ENCODE peak calls at places on chromosomes 4 and X, in four cellular contexts. Y is OCI-LY7, F is GM12878, L is HCT116. Z is an unnamed sample.

GRCh38 chr4:38128478-38129451 is 168.6 kb downstream of the PTTG2 start:
- DNase-seq in Y (no peak), F (peak; percentile 95), L (peak; percentile 42), Z (peak; percentile 34)

GRCh38 chr4:41990029-41990382 is 324 bp upstream of the SLC30A9 start:
- DNase-seq in L (no peak), F (no peak), Y (no peak), Z (no peak)

GRCh38 chr4:8282134-8282641 is 12.6 kb downstream of the HTRA3 start:
- DNase-seq in F (no peak), Y (no peak), L (no peak), Z (no peak)

GRCh38 chrX:134240209-134240608 is 3.2 kb downstream of the CCDC160 start:
- DNase-seq in L (no peak), F (no peak), Y (no peak), Z (no peak)

GRCh38 chr4:1669270-1669669 is 14.8 kb downstream of the FAM53A start:
- DNase-seq in L (no peak), Y (no peak), F (no peak), Z (no peak)

GRCh38 chr4:95637047-95637600 is 88.4 kb upstream of the UNC5C start:
- DNase-seq in F (no peak), Y (no peak), L (no peak), Z (no peak)

GRCh38 chr4:184432127-184432922 is 42.0 kb downstream of the IRF2 start:
- DNase-seq in F (no peak), L (no peak), Y (no peak), Z (no peak)

GRCh38 chr4:972651-973424 is 531 bp downstream of the DGKQ start:
- DNase-seq in Y (peak; percentile 64), L (no peak), F (no peak), Z (peak; percentile 59)

GRCh38 chr4:16785800-16786527 is 112.5 kb downstream of the LDB2 start:
- DNase-seq in L (no peak), Y (no peak), F (no peak), Z (no peak)

GRCh38 chr4:67723949-67724348 is 23.0 kb upstream of the UBA6 start:
- DNase-seq in L (no peak), F (no peak), Y (no peak), Z (no peak)

GRCh38 chr4:40124690-40125089 is 68.0 kb downstream of the N4BP2 start:
- DNase-seq in Y (no peak), L (no peak), F (no peak), Z (no peak)

GRCh38 chrX:150730719-150731118 is 37.5 kb downstream of the MTMR1 start:
- DNase-seq in Y (no peak), F (no peak), L (no peak), Z (no peak)

GRCh38 chr4:183906736-183907651 is 1.9 kb downstream of the STOX2 start:
- DNase-seq in Y (no peak), L (no peak), F (no peak), Z (no peak)

GRCh38 chr4:167717495-167717894 is 374.8 kb upstream of the ANXA10 start:
- DNase-seq in L (no peak), Y (no peak), F (no peak), Z (no peak)

GRCh38 chrX:132622130-132622529 is 133.3 kb upstream of the MBNL3 start:
- DNase-seq in F (no peak), Y (no peak), L (peak; percentile 8), Z (no peak)

GRCh38 chrX:38006283-38006682 is at the start of gene SYTL5:
- DNase-seq in F (no peak), Y (no peak), L (no peak), Z (no peak)

GRCh38 chr4:81970454-81970853 is 403.3 kb downstream of the HNRNPD start:
- DNase-seq in Y (no peak), L (no peak), F (no peak), Z (no peak)

GRCh38 chrX:138897621-138898492 is 186.3 kb upstream of the FGF13 start:
- DNase-seq in F (no peak), Y (no peak), L (no peak), Z (no peak)

GRCh38 chr4:189092596-189092995 is 848.1 kb upstream of the FRG1 start:
- DNase-seq in L (no peak), F (no peak), Y (peak; percentile 12), Z (no peak)

GRCh38 chr4:3487861-3488260 is 24.8 kb downstream of the DOK7 start:
- DNase-seq in L (no peak), Y (no peak), F (no peak), Z (no peak)

GRCh38 chr4:38805530-38806145 is 1.0 kb upstream of the TLR1 start:
- DNase-seq in Y (peak; percentile 85), L (no peak), F (peak; percentile 98), Z (no peak)

GRCh38 chrX:47194388-47194787 is 759 bp downstream of the UBA1 start:
- DNase-seq in F (no peak), Y (no peak), L (no peak), Z (no peak)

GRCh38 chrX:117196481-117196880 is 733.7 kb upstream of the CT83 start:
- DNase-seq in F (no peak), L (no peak), Y (no peak), Z (no peak)

GRCh38 chrX:18927558-18927957 is 56.4 kb downstream of the PHKA2 start:
- DNase-seq in Y (no peak), L (no peak), F (no peak), Z (no peak)

GRCh38 chr4:2806392-2807355 is 13.8 kb downstream of the SH3BP2 start:
- DNase-seq in F (no peak), Y (no peak), L (no peak), Z (no peak)

GRCh38 chr4:55077577-55077976 is 47.8 kb downstream of the KDR start:
- DNase-seq in Y (no peak), L (no peak), F (no peak), Z (no peak)

GRCh38 chr4:1953335-1953734 is 55.4 kb downstream of the NELFA start:
- DNase-seq in Y (no peak), F (no peak), L (no peak), Z (no peak)

GRCh38 chrX:40468033-40468979 is 112.5 kb upstream of the ATP6AP2 start:
- DNase-seq in F (peak; percentile 47), L (peak; percentile 47), Y (peak; percentile 48), Z (no peak)

GRCh38 chrX:115023139-115023538 is 5.7 kb upstream of the IL13RA2 start:
- DNase-seq in Y (no peak), L (peak; percentile 15), F (no peak), Z (no peak)

GRCh38 chrX:131987252-131987651 is 35.9 kb upstream of the STK26 start:
- DNase-seq in L (no peak), F (peak; percentile 73), Y (peak; percentile 82), Z (no peak)

GRCh38 chr4:83731609-83732008 is 195.7 kb downstream of the GPAT3 start:
- DNase-seq in L (peak; percentile 26), F (no peak), Y (no peak), Z (no peak)

GRCh38 chr4:151429957-151430548 is 21.1 kb downstream of the FHIP1A start:
- DNase-seq in F (no peak), L (no peak), Y (no peak), Z (no peak)

GRCh38 chr4:189049682-189050081 is 891.0 kb upstream of the FRG1 start:
- DNase-seq in Y (no peak), L (no peak), F (no peak), Z (no peak)

GRCh38 chr4:105215609-105216313 is 69.1 kb downstream of the TET2 start:
- DNase-seq in L (no peak), Y (no peak), F (peak; percentile 83), Z (no peak)

GRCh38 chr4:154294951-154295350 is 196.6 kb downstream of the DCHS2 start:
- DNase-seq in F (no peak), L (no peak), Y (no peak), Z (no peak)

GRCh38 chr4:34293459-34293858 is 1950.9 kb downstream of the ARAP2 start:
- DNase-seq in Y (no peak), F (no peak), L (peak; percentile 72), Z (no peak)

GRCh38 chr4:156945532-156945931 is 26.1 kb downstream of the PDGFC start:
- DNase-seq in Y (no peak), F (no peak), L (no peak), Z (no peak)

GRCh38 chr4:35695401-35695800 is 548.9 kb downstream of the ARAP2 start:
- DNase-seq in F (no peak), Y (no peak), L (no peak), Z (no peak)

GRCh38 chrX:122246937-122247336 is 937.1 kb upstream of the GRIA3 start:
- DNase-seq in L (no peak), Y (no peak), F (no peak), Z (no peak)
- H3K9me3 ChIP-seq in L (no peaks in the 10 kb centered on the region), Y (no peaks in the 10 kb centered on the region), F (no peaks in the 10 kb centered on the region), Z (no peaks in the 10 kb centered on the region)

DNA sequence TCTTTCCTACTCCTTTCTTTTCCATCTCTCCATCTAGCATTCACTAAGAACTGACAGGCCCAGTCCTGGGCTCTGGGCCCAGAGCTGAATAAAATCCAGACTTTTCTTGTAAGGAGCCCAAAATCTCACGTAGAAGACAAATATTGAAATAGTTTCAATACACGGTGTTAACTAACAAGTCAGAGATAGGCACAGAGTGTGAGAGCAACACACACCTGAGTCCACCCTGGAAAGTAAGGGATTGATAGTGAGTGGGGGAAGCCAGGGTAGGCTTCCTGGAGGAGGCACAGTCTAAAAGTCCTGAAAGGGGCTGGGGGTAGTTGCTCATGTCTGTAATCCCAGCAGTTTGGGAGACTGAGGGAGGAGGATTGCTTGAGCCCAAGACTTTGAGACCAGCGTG is 73.1 kb upstream of the EFNB1 start:
- DNase-seq in L (no peak), Y (no peak), F (no peak), Z (no peak)
- H3K9me3 ChIP-seq in L (no peaks in the 10 kb centered on the region), Y (no peaks in the 10 kb centered on the region), F (no peaks in the 10 kb centered on the region), Z (no peaks in the 10 kb centered on the region)

DNA sequence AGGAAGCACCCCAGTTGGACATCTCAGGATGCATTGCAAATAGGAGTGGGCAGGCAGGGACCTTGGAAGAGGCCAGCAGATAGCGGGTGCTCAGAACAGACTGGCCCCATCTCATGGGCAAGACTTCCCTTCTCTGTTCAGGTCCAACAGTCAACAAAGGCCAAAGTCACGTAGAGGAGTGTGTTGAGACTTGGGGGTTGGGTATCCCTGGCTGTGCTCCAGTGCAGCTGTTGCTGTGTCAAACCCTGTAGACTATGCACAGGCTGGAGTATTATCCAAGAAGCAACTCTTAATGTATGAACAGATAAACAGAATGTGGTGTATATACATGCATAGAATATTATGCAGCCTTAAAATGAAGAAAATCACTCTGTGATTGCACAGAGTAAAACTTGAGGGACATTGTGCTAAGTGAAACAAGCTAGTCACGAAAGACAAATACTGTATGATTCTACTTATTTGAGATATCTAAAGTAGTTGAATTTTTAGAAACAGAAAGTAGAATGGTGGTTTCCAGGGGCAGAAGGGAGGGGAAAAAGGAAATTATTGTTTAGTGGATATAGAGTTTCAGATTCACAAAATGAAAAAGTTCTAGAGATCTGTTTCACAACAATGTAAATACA is 192.1 kb upstream of the LCORL start:
- DNase-seq in F (no peak), Y (no peak), L (no peak), Z (no peak)
- H3K9me3 ChIP-seq in F (no peaks in the 10 kb centered on the region), Y (no peaks in the 10 kb centered on the region), L (no peaks in the 10 kb centered on the region), Z (no peaks in the 10 kb centered on the region)

DNA sequence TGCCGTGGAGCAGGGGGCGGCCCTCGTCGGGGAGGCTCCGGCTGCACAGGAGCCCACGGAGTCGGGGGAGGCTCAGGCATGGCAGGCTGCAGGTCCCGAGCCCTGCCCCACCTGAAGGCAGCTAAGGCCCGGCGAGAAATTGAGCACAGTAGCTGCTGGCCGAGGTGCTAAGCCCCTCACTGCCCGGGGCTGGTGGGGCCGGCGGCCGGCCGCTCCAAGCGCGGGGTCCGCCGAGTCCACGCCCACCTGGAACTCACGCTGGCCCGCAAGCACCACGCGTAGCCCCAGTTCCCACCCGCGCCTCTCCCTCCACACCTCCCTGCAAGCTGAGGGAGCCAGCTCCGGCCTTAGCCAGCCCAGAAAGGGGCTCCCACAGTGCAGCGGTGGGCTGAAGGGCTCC is 589.4 kb downstream of the PPP4R3C start:
- DNase-seq in L (no peak), Y (no peak), F (no peak), Z (no peak)
- H3K9me3 ChIP-seq in L (no peaks in the 10 kb centered on the region), Y (no peaks in the 10 kb centered on the region), F (no peaks in the 10 kb centered on the region), Z (no peaks in the 10 kb centered on the region)

Z was measured in CD4-positive, alpha-beta T cell.